ENCODE peak calls at places on chromosomes 6 and 20, in six cellular contexts. W is DND-41, S is ovary, I is A549, X is ascending aorta, Z is IMR-90. H is an unnamed sample. For H3K9me3, the result is how much of the 10 kb centered on the place peaks cover.

GRCh38 chr6:125738276-125738675 is 11.2 kb upstream of the HEY2 start:
- DNase-seq in W (no peak), S (no peak), I (no peak), X (no peak), Z (no peak), H (no peak)

GRCh38 chr6:116152620-116153019 is 26.7 kb upstream of the COL10A1 start:
- DNase-seq in W (no peak), S (no peak), I (no peak), X (no peak), Z (no peak), H (no peak)

GRCh38 chr20:15359056-15359455 is 1021.6 kb upstream of the FLRT3 start:
- DNase-seq in W (no peak), S (no peak), I (peak), X (no peak), Z (peak), H (no peak)

GRCh38 chr20:32764000-32764960 is 2.1 kb downstream of the DNMT3B start:
- DNase-seq in W (peak), S (no peak), I (no peak), X (no peak), Z (no peak), H (no peak)

GRCh38 chr6:55668625-55669024 is 89.6 kb upstream of the HMGCLL1 start:
- DNase-seq in W (no peak), S (no peak), I (no peak), X (no peak), Z (peak), H (no peak)

GRCh38 chr6:36018339-36018738 is 6.1 kb downstream of the SLC26A8 start:
- DNase-seq in W (no peak), S (no peak), I (no peak), X (no peak), Z (no peak), H (no peak)

GRCh38 chr6:56297022-56297995 is 49.9 kb upstream of the COL21A1 start:
- DNase-seq in W (no peak), S (no peak), I (no peak), X (no peak), Z (no peak), H (no peak)

GRCh38 chr6:168239374-168239773 is 80.2 kb downstream of the DACT2 start:
- DNase-seq in W (no peak), S (peak), I (no peak), X (no peak), Z (no peak), H (no peak)

GRCh38 chr6:138086573-138087196 is 20.5 kb downstream of the PERP start:
- DNase-seq in W (no peak), S (no peak), I (peak), X (no peak), Z (peak), H (no peak)

GRCh38 chr6:112802154-112802553 is 455.0 kb downstream of the RFPL4B start:
- DNase-seq in W (no peak), S (no peak), I (no peak), X (no peak), Z (peak), H (no peak)

GRCh38 chr20:3420211-3420707 is 12.8 kb upstream of the DNAAF9 start:
- DNase-seq in W (no peak), S (no peak), I (peak), X (peak), Z (peak), H (no peak)

GRCh38 chr6:33717857-33718552 is 6.5 kb upstream of the UQCC2 start:
- DNase-seq in W (no peak), S (no peak), I (no peak), X (no peak), Z (no peak), H (no peak)

GRCh38 chr6:113858067-113858604 is 991 bp downstream of the MARCKS start:
- DNase-seq in W (no peak), S (peak), I (peak), X (peak), Z (peak), H (no peak)

GRCh38 chr20:45860573-45861011 is 3.2 kb downstream of the ZSWIM3 start:
- DNase-seq in W (no peak), S (no peak), I (peak), X (no peak), Z (peak), H (no peak)

GRCh38 chr6:84035484-84035883 is 1.9 kb downstream of the MRAP2 start:
- DNase-seq in W (no peak), S (no peak), I (no peak), X (no peak), Z (no peak), H (no peak)

GRCh38 chr6:113805167-113805835 is 51.8 kb upstream of the MARCKS start:
- DNase-seq in W (no peak), S (no peak), I (no peak), X (no peak), Z (peak), H (no peak)

GRCh38 chr6:6771224-6771915 is 182.8 kb downstream of the LY86 start:
- DNase-seq in W (no peak), S (no peak), I (no peak), X (no peak), Z (no peak), H (no peak)

GRCh38 chr6:115271001-115271400 is 789.7 kb downstream of the FRK start:
- DNase-seq in W (no peak), S (no peak), I (no peak), X (no peak), Z (no peak), H (no peak)

GRCh38 chr6:155687645-155688044 is 232.0 kb upstream of the NOX3 start:
- DNase-seq in W (no peak), S (no peak), I (no peak), X (no peak), Z (no peak), H (no peak)

GRCh38 chr20:43973231-43973630 is 58.6 kb downstream of the TOX2 start:
- DNase-seq in W (no peak), S (no peak), I (no peak), X (peak), Z (no peak), H (no peak)

GRCh38 chr6:32949113-32949512 is 3.8 kb downstream of the HLA-DMA start:
- DNase-seq in W (no peak), S (no peak), I (no peak), X (no peak), Z (no peak), H (no peak)

GRCh38 chr6:22657341-22657985 is 88.1 kb downstream of the HDGFL1 start:
- DNase-seq in W (no peak), S (no peak), I (no peak), X (no peak), Z (no peak), H (no peak)

GRCh38 chr20:39632757-39633156 is 670.6 kb downstream of the DHX35 start:
- DNase-seq in W (no peak), S (no peak), I (no peak), X (no peak), Z (no peak), H (no peak)
- H3K9me3 ChIP-seq in W (under half), S (under half), I (under half), X (under half), Z (under half), H (under half)

DNA sequence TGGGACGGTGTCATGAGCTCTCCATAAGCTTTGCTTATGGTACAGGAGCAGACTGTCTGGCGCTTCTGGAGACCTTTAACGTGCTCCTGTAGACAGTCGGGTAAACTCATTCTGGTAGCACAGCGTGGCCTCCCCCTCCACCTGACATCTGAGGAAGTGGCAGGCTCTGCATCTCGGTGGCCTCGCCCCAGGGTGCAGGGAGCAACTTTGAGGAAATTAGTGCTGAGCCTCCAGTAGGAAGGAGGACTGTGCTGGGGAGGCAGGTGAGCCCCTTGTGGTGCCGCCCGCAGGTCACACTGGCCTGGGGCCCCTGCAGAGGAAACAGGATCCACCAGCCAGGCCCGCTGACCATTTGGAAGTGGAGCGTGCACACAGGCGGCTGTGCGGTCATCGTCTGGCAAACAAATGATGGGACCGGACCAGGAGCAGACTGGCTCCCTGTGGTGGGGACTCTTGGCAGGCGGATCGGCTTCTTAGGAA is 57.9 kb downstream of the SYNJ2 start:
- DNase-seq in W (no peak), S (no peak), I (peak), X (no peak), Z (peak), H (no peak)
- TF ChIP-seq CTCF in W (no peak), S (no peak), I (no peak), X (no peak), Z (no peak), H (no peak)

GRCh38 chr6:15313367-15313766 is 67.5 kb downstream of the JARID2 start:
- DNase-seq in W (no peak), S (peak), I (no peak), X (no peak), Z (no peak), H (no peak)
- H3K27ac ChIP-seq in W (no peak), S (peak), I (no peak), X (no peak), Z (no peak), H (no peak)

DNA sequence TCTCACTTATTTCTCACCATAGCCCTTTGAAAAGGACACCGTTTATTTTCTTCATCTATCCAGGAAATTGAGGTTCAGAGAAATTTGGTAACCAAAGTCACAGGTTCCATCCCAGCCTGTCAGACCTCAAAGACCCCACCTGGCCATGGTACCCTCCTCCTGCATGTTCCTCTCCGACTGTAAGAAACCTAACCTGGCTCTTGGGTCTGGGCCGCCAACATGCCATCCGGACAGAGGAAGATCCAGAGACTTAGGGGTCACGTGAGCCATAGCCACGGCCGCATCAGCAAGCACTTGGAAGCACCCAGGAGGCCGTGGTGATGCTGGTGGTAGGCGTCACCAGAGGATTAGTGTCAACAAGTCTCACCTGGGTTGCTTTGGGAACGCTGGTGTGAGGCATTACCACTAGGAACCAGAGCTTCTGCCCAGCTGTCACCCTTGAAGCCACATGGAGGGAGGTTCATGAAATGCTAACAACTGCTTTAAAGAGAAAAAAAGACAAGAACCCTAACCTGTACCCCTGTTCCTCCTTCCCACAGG is 177.1 kb downstream of the EYA2 start:
- DNase-seq in W (no peak), S (no peak), I (no peak), X (no peak), Z (no peak), H (no peak)
- H3K9me3 ChIP-seq in W (under half), S (under half), I (under half), X (under half), Z (under half), H (under half)

DNA sequence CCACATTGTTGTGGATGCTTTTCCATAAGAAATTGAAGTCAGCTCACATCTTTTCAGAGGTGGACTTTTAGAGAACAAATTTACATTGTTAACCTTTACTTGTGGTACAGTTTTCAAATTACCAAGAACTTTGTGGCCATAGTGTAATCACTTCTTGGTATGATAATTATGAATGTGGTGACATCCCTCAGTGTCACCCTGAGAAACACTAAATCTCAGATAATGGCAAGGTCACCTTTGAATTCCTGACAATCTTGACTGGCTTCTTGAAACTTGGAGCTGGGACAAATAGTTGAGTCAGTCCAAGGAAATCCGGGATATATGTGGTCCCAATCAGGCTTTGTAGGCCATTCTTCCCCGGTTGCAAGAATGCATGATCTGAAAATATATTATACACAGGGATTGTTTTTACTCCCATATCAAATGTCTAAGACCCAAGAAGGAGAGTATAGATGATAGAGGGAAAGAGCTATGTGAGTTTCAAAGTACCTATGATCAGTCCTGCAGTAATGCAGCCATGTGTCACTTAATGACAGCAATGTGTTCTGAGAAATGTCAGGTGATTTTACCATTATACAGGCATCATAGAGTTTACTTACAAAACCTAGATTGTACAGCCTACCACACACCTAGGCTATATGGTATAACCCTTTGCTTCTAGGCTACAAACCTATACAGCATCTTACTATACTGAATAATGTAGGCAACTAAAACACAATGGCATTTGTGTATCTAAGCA is 120.8 kb upstream of the MTHFD1L start:
- DNase-seq in W (no peak), S (no peak), I (no peak), X (no peak), Z (no peak), H (no peak)
- TF ChIP-seq CTCF in W (no peak), S (no peak), I (no peak), X (no peak), Z (no peak), H (no peak)

DNA sequence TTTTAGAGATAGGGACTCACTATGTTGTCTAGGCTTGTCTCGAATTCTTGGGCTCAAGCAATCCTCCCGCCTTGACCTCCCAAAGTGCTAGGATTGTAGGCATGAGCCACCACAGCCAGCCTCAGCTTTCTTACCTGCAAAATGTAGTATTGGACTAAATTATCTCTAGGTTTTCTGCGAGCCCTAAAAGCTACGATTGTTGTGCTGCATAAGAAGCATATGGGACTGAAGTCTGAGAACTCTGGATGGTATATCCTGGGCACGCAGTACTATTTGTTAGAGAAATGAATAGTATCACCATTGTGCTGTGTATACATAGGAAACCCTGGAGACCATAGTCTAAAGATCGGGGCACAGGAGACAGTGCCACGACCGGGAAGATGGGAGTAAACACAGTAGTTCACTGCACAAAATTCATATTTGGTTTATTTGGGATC is 60.1 kb downstream of the RPRD1B start:
- DNase-seq in W (no peak), S (no peak), I (no peak), X (no peak), Z (no peak), H (no peak)
- H3K27ac ChIP-seq in W (no peak), S (no peak), I (peak), X (no peak), Z (peak), H (no peak)

GRCh38 chr6:140766999-140767398 is 1365.7 kb upstream of the GJE1 start:
- DNase-seq in W (no peak), S (no peak), I (no peak), X (no peak), Z (no peak), H (no peak)
- H3K9me3 ChIP-seq in W (under half), S (under half), I (under half), X (under half), Z (under half), H (under half)

DNA sequence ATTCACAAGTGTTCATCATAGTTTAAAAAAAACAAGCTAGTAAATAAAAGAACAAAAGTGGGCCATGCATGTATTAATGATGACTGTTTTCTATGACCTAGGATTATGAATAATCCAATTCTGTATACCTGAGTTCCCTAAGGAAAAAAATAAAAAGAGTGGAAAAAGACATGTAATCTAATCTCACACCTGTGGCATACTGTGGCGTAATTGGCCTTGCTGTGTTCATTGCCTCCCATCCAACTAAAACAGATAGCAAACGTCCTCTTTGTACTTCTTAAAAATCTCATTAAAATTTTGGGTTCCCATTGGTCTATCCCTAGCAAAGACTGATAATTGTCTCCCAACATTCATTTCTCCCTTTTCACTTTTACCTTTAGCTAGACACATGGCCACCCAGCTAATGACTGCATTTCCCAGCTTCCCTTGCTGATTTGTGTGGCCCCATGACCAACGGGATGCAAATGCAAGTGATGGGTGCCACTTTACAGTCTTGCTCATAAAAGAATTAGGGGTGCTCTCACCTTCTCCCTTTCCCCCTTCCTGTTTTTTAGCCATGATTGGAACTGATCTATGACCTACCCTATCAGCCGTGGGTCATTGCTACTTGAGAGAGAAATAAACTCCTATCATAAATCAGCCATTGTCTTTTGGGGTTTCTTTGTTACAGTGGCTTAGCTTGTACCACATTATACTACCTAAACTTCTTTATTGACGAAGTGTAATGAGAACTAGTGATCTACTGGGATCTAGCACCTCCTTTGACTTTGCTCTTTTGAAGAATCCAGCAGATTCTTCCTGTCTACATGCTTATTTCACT is 32.0 kb upstream of the TBC1D22B start:
- DNase-seq in W (no peak), S (no peak), I (no peak), X (no peak), Z (no peak), H (no peak)
- TF ChIP-seq CTCF in W (no peak), S (no peak), I (no peak), X (no peak), Z (no peak), H (no peak)

DNA sequence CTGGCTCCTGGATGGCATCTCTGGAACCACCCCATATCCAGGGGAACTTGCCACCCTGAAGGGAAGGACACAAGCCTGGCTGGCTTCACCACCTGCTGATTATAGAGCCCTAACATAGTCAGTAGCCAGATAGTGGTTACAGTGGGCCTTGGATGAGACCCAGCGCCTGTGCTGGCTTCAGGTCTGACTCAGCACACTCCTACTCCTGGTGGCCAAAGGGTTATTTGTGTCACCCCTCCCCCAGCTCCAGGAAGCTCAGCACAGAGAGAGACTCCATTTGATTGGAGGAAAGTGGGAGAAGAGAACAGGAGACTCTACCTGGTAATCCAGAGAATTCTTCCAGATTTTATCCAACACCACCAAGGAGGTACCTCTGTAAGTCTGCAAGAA is 12.8 kb downstream of the SNX14 start:
- DNase-seq in W (no peak), S (no peak), I (peak), X (no peak), Z (peak), H (no peak)
- H3K27ac ChIP-seq in W (no peak), S (no peak), I (peak), X (no peak), Z (no peak), H (no peak)

DNA sequence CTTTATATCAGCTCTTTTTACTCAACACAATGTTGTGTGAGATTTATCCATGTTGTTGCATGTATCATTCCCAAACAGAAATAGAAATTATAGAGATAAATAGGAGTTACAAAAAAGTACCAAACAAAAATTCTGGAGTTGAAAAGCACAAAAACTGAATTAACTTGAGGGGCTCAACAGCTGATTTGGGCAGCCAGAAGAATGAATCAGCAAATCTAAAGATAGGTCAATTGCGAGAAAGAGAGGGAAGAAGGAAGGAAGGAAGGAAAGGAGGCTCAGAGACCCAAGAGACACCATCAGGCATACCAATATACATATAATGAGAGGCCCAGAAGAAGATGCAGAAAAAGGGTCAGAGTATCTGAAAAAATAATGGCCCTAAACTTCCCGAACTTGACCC is 98.9 kb downstream of the ATG5 start:
- DNase-seq in W (no peak), S (no peak), I (no peak), X (no peak), Z (no peak), H (no peak)
- H3K9me3 ChIP-seq in W (under half), S (under half), I (under half), X (under half), Z (under half), H (under half)

H was measured in CD4-positive, alpha-beta T cell.